ENCODE peak calls at places on chromosome 20, in eight cellular contexts. I is T47D; V is mesenteric fat pad; F is IMR-90; O is T-helper 17 cell; P is adrenal gland; A is stimulated activated naive CD4-positive, alpha-beta T cell treated with Interleukin-2 at 50 U/mL for 16 hours; E is smooth muscle cell of the brain vasculature. N is an unnamed sample.
A peak's percentile ranks its signal among the peaks of the same experiment; 100 is the strongest.

GRCh38 chr20:19492937-19493336 is 265.1 kb upstream of the RIN2 start:
- DNase-seq in E (no peak), O (no peak), I (no peak), V (no peak), F (no peak), P (no peak), A (no peak), N (no peak)

GRCh38 chr20:37789408-37789807 is 95.6 kb downstream of the CTNNBL1 start:
- DNase-seq in V (no peak), P (no peak), F (no peak), O (no peak), I (no peak), A (no peak), E (no peak), N (no peak)

GRCh38 chr20:14341782-14342181 is 4.4 kb upstream of the FLRT3 start:
- DNase-seq in O (no peak), E (no peak), I (no peak), V (no peak), F (peak; percentile 9), A (no peak), P (no peak), N (peak; percentile 75)

GRCh38 chr20:4227085-4227821 is 211.9 kb upstream of the RNF24 start:
- DNase-seq in V (no peak), I (peak; percentile 49), A (no peak), F (peak; percentile 73), O (no peak), P (no peak), E (no peak), N (peak; percentile 57)

GRCh38 chr20:47300071-47300470 is 56.4 kb downstream of the ZMYND8 start:
- DNase-seq in F (peak; percentile 72), E (no peak), I (no peak), A (no peak), O (no peak), V (no peak), P (no peak), N (no peak)

GRCh38 chr20:62846528-62846890 is 15.1 kb downstream of the TCFL5 start:
- DNase-seq in P (no peak), A (no peak), E (no peak), F (no peak), O (no peak), I (no peak), V (no peak), N (no peak)

GRCh38 chr20:11734431-11734830 is 183.3 kb upstream of the BTBD3 start:
- DNase-seq in A (no peak), V (no peak), O (no peak), E (no peak), I (no peak), P (no peak), F (no peak), N (no peak)

GRCh38 chr20:49543858-49544437 is 24.0 kb downstream of the PTGIS start:
- DNase-seq in V (no peak), A (no peak), F (no peak), O (no peak), P (no peak), E (no peak), I (no peak), N (no peak)